ENCODE peak calls at places on chromosomes 4 and X, in eight cellular contexts. B is Kasumi-1, T is Peyer's patch, X is neural crest cell, O is fibroblast of the aortic adventitia, J is glomerular endothelial cell, C is C1 segment of cervical spinal cord, N is activated gamma-delta T cell treated with Interleukin-2 at 50 U/mL for 16 hours. D is an unnamed sample.

GRCh38 chr4:7677086-7677485 is 242.4 kb upstream of the PSAPL1 start:
- DNase-seq in J (no peak), X (no peak), C (no peak), N (no peak), O (no peak), B (no peak), T (no peak), D (no peak)

GRCh38 chr4:149709640-149710039 is 106.0 kb downstream of the IQCM start:
- DNase-seq in C (no peak), J (no peak), B (no peak), O (no peak), T (no peak), X (no peak), N (no peak), D (no peak)

GRCh38 chrX:33968611-33969010 is 163.5 kb downstream of the FAM47A start:
- DNase-seq in N (no peak), C (no peak), X (no peak), O (no peak), B (no peak), J (no peak), T (no peak), D (no peak)

GRCh38 chr4:38785901-38786402 is 3.2 kb upstream of the TLR10 start:
- DNase-seq in C (no peak), N (no peak), J (no peak), X (no peak), T (no peak), B (peak; percentile 46), O (no peak), D (no peak)

GRCh38 chr4:13536607-13537006 is 7.7 kb downstream of the NKX3-2 start:
- DNase-seq in O (no peak), N (no peak), B (no peak), C (no peak), J (no peak), X (no peak), T (no peak), D (no peak)

GRCh38 chrX:8815460-8816065 is 14.4 kb upstream of the FAM9A start:
- DNase-seq in X (peak; percentile 58), O (peak; percentile 39), B (peak; percentile 27), J (peak; percentile 16), N (peak; percentile 18), C (no peak), T (no peak), D (peak; percentile 12)

GRCh38 chr4:103021120-103021519 is 1.6 kb upstream of the SLC9B1 start:
- DNase-seq in J (no peak), X (no peak), O (no peak), N (no peak), T (no peak), C (no peak), B (no peak), D (no peak)

GRCh38 chr4:110663738-110664444 is 41.0 kb upstream of the PITX2 start:
- DNase-seq in T (no peak), X (no peak), C (no peak), J (no peak), O (peak; percentile 51), N (no peak), B (no peak), D (no peak)

GRCh38 chrX:62931625-62932024 is 419.5 kb downstream of the SPIN4 start:
- DNase-seq in C (no peak), O (no peak), X (no peak), T (no peak), J (no peak), B (no peak), N (no peak), D (no peak)

GRCh38 chr4:140083320-140083719 is 70.7 kb downstream of the MAML3 start:
- DNase-seq in J (no peak), N (no peak), X (no peak), C (no peak), B (no peak), O (no peak), T (no peak), D (no peak)

GRCh38 chr4:182216005-182216404 is 27.2 kb upstream of the TENM3 start:
- DNase-seq in B (no peak), O (no peak), X (no peak), J (no peak), T (no peak), C (no peak), N (no peak), D (no peak)

GRCh38 chr4:24508541-24508940 is 75.8 kb downstream of the DHX15 start:
- DNase-seq in N (no peak), J (no peak), B (no peak), O (no peak), C (no peak), T (no peak), X (no peak), D (no peak)

GRCh38 chr4:101136373-101137370 is 210.7 kb downstream of the PPP3CA start:
- DNase-seq in N (no peak), C (no peak), T (no peak), B (no peak), J (no peak), O (no peak), X (no peak), D (no peak)

GRCh38 chr4:8078109-8078494 is 80.5 kb downstream of the ABLIM2 start:
- DNase-seq in J (no peak), T (no peak), O (no peak), N (no peak), C (no peak), X (no peak), B (no peak), D (no peak)

GRCh38 chr4:40856836-40857362 is 107.1 kb downstream of the NSUN7 start:
- DNase-seq in T (peak; percentile 59), N (peak; percentile 12), C (no peak), O (peak; percentile 36), J (no peak), X (peak; percentile 72), B (peak; percentile 63), D (peak; percentile 62)

GRCh38 chr4:136706942-136707341 is 825.4 kb downstream of the PCDH18 start:
- DNase-seq in N (no peak), O (no peak), X (no peak), J (no peak), B (no peak), T (no peak), C (no peak), D (no peak)

GRCh38 chr4:74056858-74057562 is 18.5 kb upstream of the CXCL3 start:
- DNase-seq in J (no peak), B (peak; percentile 27), C (no peak), X (no peak), N (no peak), O (peak; percentile 95), T (no peak), D (no peak)

GRCh38 chr4:184815046-184815877 is 10.5 kb downstream of the ACSL1 start:
- DNase-seq in N (no peak), T (peak; percentile 47), B (peak; percentile 45), O (peak; percentile 75), X (no peak), C (no peak), J (no peak), D (peak; percentile 34)

GRCh38 chr4:184473515-184474260 is 662 bp downstream of the IRF2 start:
- DNase-seq in N (peak; percentile 18), T (peak; percentile 51), O (peak; percentile 45), B (peak; percentile 49), J (no peak), C (no peak), X (peak; percentile 35), D (peak; percentile 52)

GRCh38 chrX:54825716-54826428 is 18.3 kb downstream of the MAGED2 start:
- DNase-seq in C (no peak), N (peak; percentile 23), O (no peak), X (no peak), J (no peak), T (no peak), B (no peak), D (peak; percentile 34)